ENCODE peak calls at places on chromosomes 11 and 22, in six cellular contexts. I is HCT116, N is transverse colon, B is endothelial cell of umbilical vein, G is fibroblast of mammary gland, V is PC-3. S is an unnamed sample.

GRCh38 chr22:35538801-35539321 is 1.8 kb upstream of the RASD2 start:
- DNase-seq in I (peak; percentile 33), V (peak; percentile 64), G (no peak), B (no peak), N (peak; percentile 49), S (no peak)

GRCh38 chr11:9838229-9838628 is 174.4 kb downstream of the SWAP70 start:
- DNase-seq in B (no peak), I (no peak), G (peak; percentile 65), N (no peak), V (peak; percentile 35), S (no peak)

GRCh38 chr22:38325575-38325974 is 8.3 kb upstream of the CSNK1E start:
- DNase-seq in G (no peak), B (no peak), N (no peak), V (no peak), I (no peak), S (no peak)

GRCh38 chr11:94671553-94672366 is 96.4 kb upstream of the AMOTL1 start:
- DNase-seq in N (no peak), B (no peak), I (no peak), G (no peak), V (peak; percentile 66), S (no peak)

GRCh38 chr11:116730241-116730561 is 42.6 kb downstream of the BUD13 start:
- DNase-seq in G (no peak), B (no peak), V (no peak), I (no peak), N (no peak), S (no peak)

GRCh38 chr11:1640076-1640946 is 10.7 kb downstream of the KRTAP5-5 start:
- DNase-seq in N (peak; percentile 38), G (peak; percentile 10), V (peak; percentile 65), B (no peak), I (no peak), S (no peak)

GRCh38 chr11:134124660-134125451 is 56.0 kb downstream of the JAM3 start:
- DNase-seq in N (no peak), V (no peak), I (no peak), G (peak; percentile 66), B (peak; percentile 67), S (no peak)

GRCh38 chr11:130847517-130847916 is 68.8 kb downstream of the SNX19 start:
- DNase-seq in G (peak; percentile 93), B (no peak), N (no peak), V (peak; percentile 99), I (peak; percentile 46), S (no peak)

GRCh38 chr22:38716827-38717226 is 11.1 kb downstream of the GTPBP1 start:
- DNase-seq in G (no peak), B (no peak), V (no peak), I (no peak), N (no peak), S (no peak)

GRCh38 chr11:45414082-45414481 is 127.9 kb upstream of the SYT13 start:
- DNase-seq in G (no peak), B (no peak), N (no peak), I (no peak), V (no peak), S (no peak)

GRCh38 chr11:7597620-7598019 is 75.7 kb downstream of the CYB5R2 start:
- DNase-seq in V (peak; percentile 83), G (no peak), I (no peak), N (peak; percentile 81), B (no peak), S (no peak)

GRCh38 chr11:120634706-120635105 is 123.2 kb downstream of the GRIK4 start:
- DNase-seq in B (no peak), N (no peak), G (no peak), V (no peak), I (no peak), S (no peak)

GRCh38 chr11:6682591-6682935 is 577 bp downstream of the MRPL17 start:
- DNase-seq in B (no peak), I (no peak), V (no peak), N (no peak), G (peak; percentile 12), S (no peak)

GRCh38 chr11:105577645-105578044 is 32.2 kb upstream of the GRIA4 start:
- DNase-seq in B (peak; percentile 29), N (no peak), G (no peak), V (peak; percentile 90), I (no peak), S (no peak)

GRCh38 chr11:112241486-112241885 is 15.3 kb downstream of the PTS start:
- DNase-seq in V (peak; percentile 58), B (no peak), G (peak; percentile 63), I (no peak), N (peak; percentile 12), S (no peak)

GRCh38 chr11:2837096-2837601 is 48.4 kb downstream of the CDKN1C start:
- DNase-seq in B (no peak), I (peak; percentile 18), G (no peak), N (peak; percentile 68), V (peak; percentile 9), S (no peak)

GRCh38 chr11:8098361-8098760 is 17.4 kb downstream of the TUB start:
- DNase-seq in V (peak; percentile 19), I (no peak), G (peak; percentile 88), B (no peak), N (no peak), S (no peak)

GRCh38 chr11:70466154-70466553 is 67.8 kb downstream of the CTTN start:
- DNase-seq in I (no peak), V (peak; percentile 37), G (peak; percentile 14), N (no peak), B (no peak), S (no peak)

GRCh38 chr11:66326261-66327111 is 9.6 kb upstream of the CD248 start:
- DNase-seq in I (no peak), N (no peak), B (no peak), G (peak; percentile 59), V (peak; percentile 36), S (no peak)

GRCh38 chr22:40194656-40195055 is 16.9 kb downstream of the TNRC6B start:
- DNase-seq in I (no peak), N (no peak), B (no peak), G (no peak), V (no peak), S (no peak)

GRCh38 chr22:37887610-37888378 is 18.3 kb upstream of the MICALL1 start:
- DNase-seq in G (peak; percentile 84), B (peak; percentile 57), V (peak; percentile 70), N (no peak), I (no peak), S (no peak)

GRCh38 chr11:113493205-113493604 is 18.0 kb upstream of the DRD2 start:
- DNase-seq in I (no peak), B (no peak), G (no peak), V (no peak), N (no peak), S (no peak)

GRCh38 chr11:63537293-63538101 is 889 bp downstream of the PLAAT4 start:
- DNase-seq in N (peak; percentile 44), V (no peak), B (peak; percentile 8), I (no peak), G (peak; percentile 62), S (no peak)

GRCh38 chr11:119107538-119108150 is 500 bp downstream of the C2CD2L start:
- DNase-seq in G (no peak), I (no peak), B (no peak), V (no peak), N (no peak), S (no peak)

GRCh38 chr22:40094449-40094848 is 83.3 kb upstream of the TNRC6B start:
- DNase-seq in N (no peak), I (no peak), V (no peak), G (no peak), B (no peak), S (no peak)

GRCh38 chr11:1619449-1619848 is 2.5 kb downstream of the KRTAP5-4 start:
- DNase-seq in B (no peak), V (no peak), I (no peak), G (no peak), N (no peak), S (no peak)

GRCh38 chr22:31346733-31347250 is 646 bp upstream of the PATZ1 start:
- DNase-seq in G (peak; percentile 28), B (peak; percentile 51), V (peak; percentile 62), N (peak; percentile 57), I (no peak), S (no peak)

GRCh38 chr11:43944761-43945311 is 2.4 kb downstream of the C11orf96 start:
- DNase-seq in N (peak; percentile 75), G (no peak), V (peak; percentile 61), B (peak; percentile 51), I (no peak), S (no peak)
- H3K4me3 ChIP-seq in N (no peak overlapping the region), G (no peak overlapping the region), V (peak overlapping the region; percentile 62), B (no peak overlapping the region), I (peak overlapping the region; percentile 38), S (no peak overlapping the region)

GRCh38 chr11:83087035-83087434 is 15.3 kb upstream of the RAB30 start:
- DNase-seq in V (peak; percentile 62), N (no peak), G (peak; percentile 28), I (no peak), B (peak; percentile 28), S (no peak)
- TF ChIP-seq CTCF in V (peak; percentile 69), N (peak; percentile 52), G (peak; percentile 7), I (peak; percentile 11), B (no peak), S (no peak)

DNA sequence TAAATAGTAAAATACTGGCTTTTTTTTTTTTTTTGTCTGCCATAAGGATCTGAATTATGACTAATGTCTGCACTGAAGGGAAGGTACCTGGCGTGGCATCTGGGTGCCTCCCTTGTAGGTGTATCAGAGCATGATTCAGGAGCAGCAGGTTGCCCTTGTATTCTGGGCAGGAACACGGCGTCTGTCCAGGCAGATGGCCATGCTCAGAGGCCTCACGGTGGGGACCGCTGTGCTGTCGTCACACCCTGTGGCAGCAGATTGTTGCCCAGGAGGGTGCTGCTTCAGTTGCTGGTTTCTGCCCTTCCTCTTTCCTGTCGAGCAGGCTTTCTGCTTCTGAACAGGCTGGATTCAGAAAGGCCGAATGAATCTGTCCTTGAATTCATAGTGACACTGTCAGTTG is 10.9 kb downstream of the ZNRF3 start:
- DNase-seq in G (no peak), N (peak; percentile 64), B (no peak), I (no peak), V (peak; percentile 39), S (no peak)
- H3K4me3 ChIP-seq in G (no peak overlapping the region), N (no peak overlapping the region), B (no peak overlapping the region), I (no peak overlapping the region), V (no peak overlapping the region), S (no peak overlapping the region)

GRCh38 chr11:72813740-72814138 is 472 bp upstream of the ATG16L2 start:
- DNase-seq in B (no peak), N (peak; percentile 87), I (peak; percentile 56), V (peak; percentile 81), G (peak; percentile 68), S (no peak)
- TF ChIP-seq CTCF in B (no peak), N (no peak), I (no peak), V (no peak), G (no peak), S (no peak)

DNA sequence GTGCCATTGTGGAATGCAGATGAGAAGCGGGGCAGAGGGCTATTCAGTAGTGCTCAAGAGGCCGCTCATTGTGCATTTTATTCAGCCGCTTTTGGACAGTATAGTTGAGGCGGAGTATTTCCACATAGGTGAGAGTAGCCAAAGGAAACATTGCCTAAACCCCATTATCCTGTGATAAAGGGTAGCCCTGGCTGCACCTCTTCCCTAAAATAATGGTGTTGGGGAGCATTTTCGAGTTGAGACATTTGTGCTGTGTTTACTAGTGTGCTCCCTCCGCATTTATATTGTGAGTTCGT is 68.8 kb downstream of the SPECC1L start:
- DNase-seq in V (no peak), I (no peak), G (no peak), B (no peak), N (no peak), S (no peak)
- H3K4me3 ChIP-seq in V (no peak overlapping the region), I (no peak overlapping the region), G (no peak overlapping the region), B (no peak overlapping the region), N (no peak overlapping the region), S (no peak overlapping the region)